ENCODE peak calls at places on chromosomes 3 and 15, in seven cellular contexts. R is neural progenitor cell, J is tibial nerve, N is GM20000, U is nephron progenitor cell, C is astrocyte of the spinal cord, Y is RWPE1. M is an unnamed sample.

GRCh38 chr15:69359724-69360123 is 54.4 kb upstream of the KIF23 start:
- DNase-seq in R (no peak), J (no peak), N (no peak), U (no peak), C (peak), Y (no peak), M (no peak)

GRCh38 chr3:49172616-49173041 is 1.2 kb downstream of the KLHDC8B start:
- DNase-seq in R (no peak), J (no peak), N (no peak), U (no peak), C (no peak), Y (no peak), M (no peak)

GRCh38 chr3:171150945-171151344 is 124.4 kb upstream of the SLC2A2 start:
- DNase-seq in R (no peak), J (no peak), N (no peak), U (no peak), C (no peak), Y (no peak), M (no peak)

GRCh38 chr15:38367476-38367875 is 86.5 kb upstream of the FAM98B start:
- DNase-seq in R (no peak), J (no peak), N (no peak), U (no peak), C (peak), Y (no peak), M (no peak)

GRCh38 chr3:35183915-35184675 is 455.2 kb upstream of the ARPP21 start:
- DNase-seq in R (no peak), J (no peak), N (no peak), U (no peak), C (peak), Y (no peak), M (no peak)

GRCh38 chr3:157443873-157444770 is 7.5 kb downstream of the PTX3 start:
- DNase-seq in R (no peak), J (no peak), N (no peak), U (no peak), C (no peak), Y (no peak), M (no peak)

GRCh38 chr3:113153499-113154107 is 57.8 kb upstream of the BOC start:
- DNase-seq in R (no peak), J (no peak), N (no peak), U (no peak), C (peak), Y (no peak), M (no peak)

GRCh38 chr3:173921741-173922140 is 524.2 kb downstream of the NLGN1 start:
- DNase-seq in R (no peak), J (no peak), N (no peak), U (no peak), C (no peak), Y (no peak), M (no peak)

GRCh38 chr15:84772031-84772430 is 23.6 kb downstream of the ZNF592 start:
- DNase-seq in R (no peak), J (no peak), N (no peak), U (no peak), C (no peak), Y (no peak), M (no peak)

GRCh38 chr3:37922721-37923575 is 61.3 kb downstream of the CTDSPL start:
- DNase-seq in R (no peak), J (no peak), N (no peak), U (no peak), C (peak), Y (no peak), M (peak)

GRCh38 chr3:195450731-195451229 is 8.0 kb upstream of the ACAP2 start:
- DNase-seq in R (no peak), J (no peak), N (no peak), U (peak), C (peak), Y (no peak), M (peak)

GRCh38 chr3:52210550-52211046 is 12.6 kb downstream of the ALAS1 start:
- DNase-seq in R (no peak), J (no peak), N (no peak), U (no peak), C (no peak), Y (no peak), M (no peak)

GRCh38 chr3:77025476-77025875 is 14.4 kb upstream of the ROBO2 start:
- DNase-seq in R (peak), J (no peak), N (no peak), U (no peak), C (no peak), Y (no peak), M (no peak)

GRCh38 chr3:192408007-192408655 is 319.2 kb downstream of the FGF12 start:
- DNase-seq in R (peak), J (no peak), N (peak), U (peak), C (peak), Y (no peak), M (no peak)

GRCh38 chr15:55649058-55649423 is 60.9 kb upstream of the PYGO1 start:
- DNase-seq in R (no peak), J (no peak), N (no peak), U (no peak), C (peak), Y (peak), M (peak)

GRCh38 chr3:36992806-36993325 is at the start of gene EPM2AIP1:
- DNase-seq in R (peak), J (no peak), N (peak), U (peak), C (no peak), Y (peak), M (no peak)

GRCh38 chr3:129845956-129846355 is 47.6 kb downstream of the TMCC1 start:
- DNase-seq in R (no peak), J (no peak), N (no peak), U (no peak), C (no peak), Y (no peak), M (peak)

GRCh38 chr15:76336254-76337046 is at the start of gene ISL2:
- DNase-seq in R (peak), J (no peak), N (peak), U (peak), C (peak), Y (peak), M (peak)

GRCh38 chr15:26073430-26074333 is 210.6 kb upstream of the ATP10A start:
- DNase-seq in R (no peak), J (no peak), N (no peak), U (no peak), C (no peak), Y (no peak), M (no peak)

GRCh38 chr3:14143826-14144225 is 19.0 kb downstream of the TMEM43 start:
- DNase-seq in R (no peak), J (no peak), N (no peak), U (no peak), C (peak), Y (peak), M (peak)

GRCh38 chr3:45773714-45774449 is 22.5 kb downstream of the SLC6A20 start:
- DNase-seq in R (no peak), J (no peak), N (no peak), U (no peak), C (no peak), Y (no peak), M (no peak)

GRCh38 chr3:181711325-181712135 is at the start of gene SOX2:
- DNase-seq in R (peak), J (peak), N (peak), U (peak), C (peak), Y (peak), M (no peak)

GRCh38 chr15:66698318-66698961 is 3.6 kb upstream of the SMAD6 start:
- DNase-seq in R (peak), J (no peak), N (no peak), U (peak), C (peak), Y (peak), M (peak)

GRCh38 chr3:102074951-102075350 is 225.6 kb downstream of the NFKBIZ start:
- DNase-seq in R (no peak), J (no peak), N (no peak), U (no peak), C (no peak), Y (no peak), M (no peak)

GRCh38 chr3:126546013-126546412 is 12.7 kb downstream of the C3orf22 start:
- DNase-seq in R (no peak), J (peak), N (no peak), U (no peak), C (no peak), Y (no peak), M (no peak)

GRCh38 chr15:72130272-72130671 is 12.1 kb downstream of the SENP8 start:
- DNase-seq in R (no peak), J (no peak), N (no peak), U (no peak), C (no peak), Y (no peak), M (no peak)

GRCh38 chr15:88695046-88695445 is 56.2 kb downstream of the ISG20 start:
- DNase-seq in R (no peak), J (no peak), N (no peak), U (no peak), C (no peak), Y (no peak), M (peak)

GRCh38 chr3:145124886-145125285 is 1036.1 kb downstream of the PLOD2 start:
- DNase-seq in R (no peak), J (no peak), N (no peak), U (no peak), C (no peak), Y (no peak), M (no peak)

GRCh38 chr3:149340310-149340933 is 7.0 kb upstream of the TM4SF18 start:
- DNase-seq in R (no peak), J (no peak), N (no peak), U (no peak), C (peak), Y (no peak), M (peak)

GRCh38 chr15:68224546-68225250 is 4.8 kb downstream of the CLN6 start:
- DNase-seq in R (no peak), J (no peak), N (peak), U (no peak), C (no peak), Y (no peak), M (no peak)

GRCh38 chr3:138477801-138478200 is 43.4 kb downstream of the ESYT3 start:
- DNase-seq in R (no peak), J (no peak), N (no peak), U (no peak), C (no peak), Y (no peak), M (no peak)

GRCh38 chr3:58271901-58272501 is 34.0 kb upstream of the RPP14 start:
- DNase-seq in R (no peak), J (no peak), N (no peak), U (no peak), C (peak), Y (peak), M (peak)

GRCh38 chr15:41952003-41952563 is 20.3 kb downstream of the EHD4 start:
- DNase-seq in R (no peak), J (no peak), N (no peak), U (no peak), C (no peak), Y (no peak), M (no peak)

GRCh38 chr15:80618666-80619481 is 76.2 kb upstream of the ABHD17C start:
- DNase-seq in R (no peak), J (no peak), N (no peak), U (no peak), C (no peak), Y (no peak), M (no peak)

GRCh38 chr3:157938154-157938774 is 168.0 kb downstream of the SHOX2 start:
- DNase-seq in R (no peak), J (no peak), N (no peak), U (no peak), C (peak), Y (peak), M (peak)

GRCh38 chr3:196454935-196455334 is 22.7 kb upstream of the UBXN7 start:
- DNase-seq in R (no peak), J (no peak), N (no peak), U (no peak), C (peak), Y (no peak), M (peak)

GRCh38 chr3:100001083-100001482 is 113.2 kb downstream of the FILIP1L start:
- DNase-seq in R (no peak), J (no peak), N (no peak), U (no peak), C (no peak), Y (no peak), M (no peak)

GRCh38 chr3:124760601-124761000 is 30.3 kb downstream of the UMPS start:
- DNase-seq in R (no peak), J (no peak), N (no peak), U (no peak), C (peak), Y (peak), M (peak)

GRCh38 chr3:183502782-183503181 is 52.7 kb downstream of the KLHL6 start:
- DNase-seq in R (no peak), J (no peak), N (no peak), U (no peak), C (no peak), Y (no peak), M (no peak)

GRCh38 chr3:166837535-166837934 is 542.6 kb downstream of the ZBBX start:
- DNase-seq in R (peak), J (no peak), N (no peak), U (peak), C (peak), Y (no peak), M (no peak)
- TF ChIP-seq CTCF in R (peak), J (no peak), N (peak), U (peak), C (peak), Y (no peak), M (peak)

GRCh38 chr15:62998262-62998909 is 44.2 kb upstream of the TPM1 start:
- DNase-seq in R (no peak), J (no peak), N (no peak), U (no peak), C (no peak), Y (no peak), M (no peak)

GRCh38 chr15:62999178-62999577 is 43.4 kb upstream of the TPM1 start:
- DNase-seq in R (no peak), J (no peak), N (no peak), U (no peak), C (no peak), Y (no peak), M (no peak)

GRCh38 chr15:62997441-62997840 is 45.1 kb upstream of the TPM1 start:
- DNase-seq in R (no peak), J (no peak), N (no peak), U (no peak), C (no peak), Y (no peak), M (no peak)

GRCh38 chr15:63000706-63001105 is 41.8 kb upstream of the TPM1 start:
- DNase-seq in R (no peak), J (no peak), N (no peak), U (no peak), C (no peak), Y (no peak), M (no peak)

DNA sequence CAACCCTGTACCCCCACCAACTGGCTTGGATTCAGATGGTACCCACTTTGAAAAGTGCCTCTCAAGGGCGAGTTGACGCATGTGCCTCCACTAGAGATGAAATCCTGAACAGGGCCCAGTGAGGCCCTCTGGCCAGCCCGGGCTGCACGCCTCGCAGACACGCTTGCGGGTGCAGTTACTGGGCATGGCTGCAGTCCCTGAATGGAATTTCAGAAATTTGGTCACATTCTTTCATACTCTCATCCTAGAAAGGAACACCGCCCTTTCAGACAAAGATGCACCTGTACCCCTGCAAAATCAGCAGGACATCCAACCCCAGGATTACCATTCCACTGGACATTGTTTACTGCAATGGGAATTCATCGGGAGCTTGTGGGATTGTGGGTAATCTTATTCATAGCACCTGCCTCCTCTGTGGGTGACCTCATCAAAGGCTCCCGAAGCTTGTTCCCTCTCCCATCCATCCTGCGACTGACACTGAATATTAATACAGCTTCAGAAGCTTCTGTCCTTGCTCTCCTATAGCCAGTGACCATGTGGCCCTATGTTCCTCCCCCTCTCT is 42.5 kb upstream of the TPM1 start:
- DNase-seq in R (peak), J (no peak), N (no peak), U (no peak), C (no peak), Y (no peak), M (no peak)
- TF ChIP-seq CTCF in R (no peak), J (no peak), N (no peak), U (no peak), C (no peak), Y (no peak), M (no peak)

DNA sequence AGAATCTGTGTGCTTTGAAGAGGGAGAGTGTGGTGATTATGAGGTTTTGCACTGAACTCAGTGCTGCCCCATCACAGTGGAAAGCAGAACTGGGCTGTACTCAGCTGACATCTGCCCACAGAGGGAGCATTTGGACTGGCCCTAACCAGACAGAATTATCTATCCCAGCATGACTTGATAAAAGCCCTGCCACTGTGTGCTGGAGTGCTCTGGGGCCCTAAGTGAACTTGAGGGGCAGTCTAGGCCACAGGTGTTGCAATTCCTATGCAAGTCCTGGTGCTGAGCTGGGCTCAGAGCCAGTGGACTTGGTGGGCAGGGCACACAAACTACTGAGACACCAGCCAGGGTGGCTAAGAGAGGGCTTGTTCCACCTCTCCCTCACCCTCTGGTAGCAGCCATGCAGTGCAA is 269.2 kb upstream of the CTNNB1 start:
- DNase-seq in R (no peak), J (no peak), N (no peak), U (no peak), C (no peak), Y (no peak), M (no peak)
- TF ChIP-seq CTCF in R (no peak), J (no peak), N (no peak), U (no peak), C (no peak), Y (no peak), M (no peak)

DNA sequence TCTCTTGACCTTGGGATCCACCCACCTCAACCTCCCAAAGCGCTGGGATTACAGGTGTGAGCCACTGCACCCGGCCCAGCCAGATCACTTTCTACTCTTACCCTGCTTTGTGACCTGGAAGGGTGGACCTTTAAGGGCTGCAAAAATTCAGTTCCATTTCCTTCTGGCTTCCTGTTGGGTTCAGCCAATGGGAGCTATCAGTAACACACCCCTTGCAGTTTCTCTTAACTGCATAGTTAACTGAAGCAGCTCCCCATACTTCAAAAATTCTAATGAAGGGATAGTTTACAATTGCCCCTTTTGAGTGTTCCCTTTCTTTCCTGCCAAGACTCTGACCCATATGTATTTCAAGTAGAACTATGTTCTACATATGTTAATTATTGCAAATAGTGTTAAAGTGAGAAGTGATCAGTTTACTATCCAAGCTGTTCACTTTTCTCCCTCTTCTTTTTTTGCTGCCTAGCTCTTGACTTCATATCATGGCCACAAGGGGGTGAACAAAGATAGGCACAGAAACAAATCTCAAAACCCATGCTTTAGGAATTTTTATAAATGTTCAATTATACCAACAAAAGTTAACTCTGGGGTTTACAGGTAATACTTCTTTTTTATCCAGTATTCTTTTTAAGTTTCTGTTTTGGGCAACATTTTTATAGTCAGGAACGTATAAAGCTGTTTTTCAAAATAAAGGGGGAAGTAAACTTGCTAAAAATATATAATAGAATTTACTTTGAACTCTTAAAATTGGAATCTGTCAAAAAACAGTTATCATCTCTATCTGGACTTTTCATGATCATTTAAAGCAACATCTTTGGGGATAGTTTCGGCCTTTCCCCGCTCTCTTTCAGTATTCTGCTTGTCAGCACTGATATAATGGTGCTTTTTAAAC is 8.1 kb downstream of the PGBD4 start:
- DNase-seq in R (peak), J (no peak), N (peak), U (no peak), C (peak), Y (peak), M (peak)
- TF ChIP-seq CTCF in R (peak), J (peak), N (peak), U (peak), C (peak), Y (peak), M (peak)

GRCh38 chr3:55167586-55168317 is 239.9 kb upstream of the LRTM1 start:
- DNase-seq in R (no peak), J (no peak), N (no peak), U (no peak), C (peak), Y (no peak), M (peak)

GRCh38 chr3:55165704-55166103 is 237.8 kb upstream of the LRTM1 start:
- DNase-seq in R (no peak), J (no peak), N (no peak), U (no peak), C (no peak), Y (no peak), M (no peak)

GRCh38 chr3:55165278-55165677 is 237.4 kb upstream of the LRTM1 start:
- DNase-seq in R (no peak), J (no peak), N (no peak), U (no peak), C (peak), Y (no peak), M (no peak)

GRCh38 chr3:55164876-55165275 is 237.0 kb upstream of the LRTM1 start:
- DNase-seq in R (no peak), J (no peak), N (no peak), U (no peak), C (no peak), Y (no peak), M (peak)

GRCh38 chr3:55166577-55167555 is 239.0 kb upstream of the LRTM1 start:
- DNase-seq in R (no peak), J (no peak), N (no peak), U (no peak), C (no peak), Y (no peak), M (peak)
- TF ChIP-seq CTCF in R (no peak), J (no peak), N (no peak), U (no peak), C (no peak), Y (no peak), M (peak)

M was measured in HFFc6.